ENCODE peak calls at places on chromosomes 13 and 19, in five cellular contexts. D, S, A, Q and U are unnamed samples.

GRCh38 chr13:113630804-113631203 is 27.2 kb downstream of the ATP4B start:
- DNase-seq in Q (no peak), S (no peak), D (no peak), A (no peak), U (no peak)

GRCh38 chr13:103883152-103883551 is 816.9 kb upstream of the SLC10A2 start:
- DNase-seq in S (peak), A (peak), D (peak), Q (peak), U (peak)

GRCh38 chr13:107883561-107884175 is 331.7 kb downstream of the LIG4 start:
- DNase-seq in S (no peak), D (no peak), Q (no peak), A (peak), U (no peak)

GRCh38 chr13:67186985-67187569 is 43.1 kb downstream of the PCDH9 start:
- DNase-seq in Q (no peak), D (no peak), A (no peak), S (no peak), U (no peak)

GRCh38 chr19:32405431-32406160 is at the start of gene DPY19L3:
- DNase-seq in Q (peak), D (peak), S (peak), A (peak), U (peak)

GRCh38 chr13:41985788-41986508 is 25.0 kb upstream of the VWA8 start:
- DNase-seq in A (peak), Q (no peak), S (no peak), D (no peak), U (no peak)

GRCh38 chr13:97125810-97126738 is 96.1 kb upstream of the MBNL2 start:
- DNase-seq in Q (no peak), D (no peak), A (peak), S (peak), U (peak)

GRCh38 chr19:2602391-2603181 is 99.9 kb downstream of the GNG7 start:
- DNase-seq in Q (peak), S (peak), D (peak), A (peak), U (peak)

GRCh38 chr19:34269489-34269888 is 15.1 kb downstream of the GARRE1 start:
- DNase-seq in S (no peak), D (no peak), Q (no peak), A (no peak), U (no peak)

DNA sequence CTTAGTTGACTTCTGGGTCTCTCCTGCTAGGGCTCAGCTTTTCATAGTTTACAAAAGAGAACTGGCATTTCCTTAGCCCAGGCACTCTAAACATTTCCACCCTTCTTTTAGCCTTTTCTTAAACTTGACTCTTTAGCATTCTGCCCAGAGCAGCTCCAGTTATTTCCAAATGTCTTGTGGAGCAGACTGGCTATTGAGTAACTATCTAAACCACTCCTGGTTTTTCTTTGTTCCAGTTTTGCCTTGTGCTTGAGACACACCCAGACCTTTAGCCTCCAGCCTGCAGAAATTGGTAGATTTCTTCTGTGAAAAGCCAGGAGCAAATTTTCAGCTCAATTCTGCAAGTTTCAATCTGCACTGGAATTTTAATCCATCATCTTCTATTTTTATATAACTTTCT is 1813.1 kb downstream of the OLFM4 start:
- DNase-seq in D (no peak), S (no peak), A (no peak), Q (no peak), U (no peak)
- TF ChIP-seq CTCF in D (no peak), S (no peak), A (no peak), Q (no peak), U (no peak)

DNA sequence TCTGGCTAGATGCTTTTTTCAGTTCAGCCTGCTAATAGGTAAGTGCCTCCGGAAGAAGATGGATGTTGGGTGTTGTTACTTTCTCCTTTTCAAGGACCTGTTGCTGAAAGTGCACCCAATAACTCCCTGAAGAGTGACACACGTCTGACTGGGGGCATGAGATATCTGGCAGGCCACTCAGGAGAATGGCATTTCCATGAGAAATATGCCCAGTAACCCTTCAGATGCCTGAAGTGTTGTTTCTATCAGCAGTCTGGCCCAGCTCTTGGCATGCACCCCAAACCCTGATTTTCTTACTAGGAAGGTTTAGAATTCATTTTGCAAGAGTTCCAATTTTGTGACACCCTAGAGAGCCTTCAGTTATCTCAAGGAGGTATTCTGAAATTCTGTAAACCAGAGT is 71.5 kb downstream of the ARHGAP35 start:
- DNase-seq in A (peak), Q (no peak), S (peak), D (no peak), U (peak)
- TF ChIP-seq CTCF in A (no peak), Q (no peak), S (no peak), D (no peak), U (no peak)

GRCh38 chr13:82480415-82480814 is 1401.9 kb downstream of the SLITRK1 start:
- DNase-seq in D (no peak), S (peak), A (no peak), Q (no peak), U (peak)
- TF ChIP-seq CTCF in D (no peak), S (no peak), A (peak), Q (no peak), U (peak)

GRCh38 chr13:31064636-31065035 is 97.1 kb downstream of the HSPH1 start:
- DNase-seq in D (no peak), Q (no peak), S (no peak), A (no peak), U (no peak)
- TF ChIP-seq CTCF in D (no peak), Q (no peak), S (no peak), A (no peak), U (no peak)